ENCODE peak calls at places on chromosomes 12 and 14, in nine cellular contexts. I is dorsolateral prefrontal cortex; Y is fibroblast of gingiva; C is stimulated activated CD8-positive, alpha-beta memory T cell treated with anti-CD3 and anti-CD28 coated beads, Interleukin-7, amount 100 ng/mL, for 1 hour; R is right lobe of liver; J is AG08395; E is sciatic nerve; S is activated CD4-positive, alpha-beta T cell treated with anti-CD3 and anti-CD28 coated beads for 24 hours; N is SK-N-DZ. K is an unnamed sample.

GRCh38 chr14:100147181-100147631 is 12.2 kb downstream of the DEGS2 start:
- DNase-seq in I (no peak), Y (no peak), C (peak; percentile 38), R (no peak), J (no peak), E (no peak), S (peak; percentile 33), N (no peak), K (no peak)

GRCh38 chr14:65164068-65164824 is 61.9 kb upstream of the MAX start:
- DNase-seq in I (no peak), Y (peak; percentile 32), C (no peak), R (no peak), J (peak; percentile 57), E (no peak), S (peak; percentile 41), N (peak; percentile 59), K (no peak)

GRCh38 chr14:99559286-99559990 is 44.6 kb downstream of the CCDC85C start:
- DNase-seq in I (no peak), Y (no peak), C (no peak), R (no peak), J (no peak), E (no peak), S (no peak), N (no peak), K (no peak)

GRCh38 chr14:77372304-77372841 is 4.5 kb downstream of the TMED8 start:
- DNase-seq in I (no peak), Y (no peak), C (no peak), R (no peak), J (no peak), E (no peak), S (no peak), N (peak; percentile 7), K (no peak)

GRCh38 chr12:86710110-86710509 is 453.9 kb upstream of the MGAT4C start:
- DNase-seq in I (no peak), Y (peak; percentile 27), C (no peak), R (no peak), J (no peak), E (no peak), S (no peak), N (no peak), K (no peak)

GRCh38 chr14:70666364-70666691 is 24.6 kb downstream of the TTC9 start:
- DNase-seq in I (no peak), Y (no peak), C (no peak), R (no peak), J (no peak), E (no peak), S (no peak), N (no peak), K (no peak)

GRCh38 chr12:44375694-44376093 is 500.4 kb downstream of the NELL2 start:
- DNase-seq in I (no peak), Y (no peak), C (no peak), R (no peak), J (no peak), E (no peak), S (no peak), N (no peak), K (no peak)

GRCh38 chr12:70919597-70920035 is 922 bp downstream of the PTPRR start:
- DNase-seq in I (no peak), Y (peak; percentile 11), C (no peak), R (no peak), J (peak; percentile 9), E (no peak), S (no peak), N (peak; percentile 63), K (no peak)

GRCh38 chr12:46237381-46238045 is 31.3 kb downstream of the SLC38A1 start:
- DNase-seq in I (no peak), Y (no peak), C (no peak), R (no peak), J (no peak), E (no peak), S (no peak), N (no peak), K (no peak)

GRCh38 chr12:28868414-28868813 is 280.7 kb upstream of the FAR2 start:
- DNase-seq in I (no peak), Y (no peak), C (no peak), R (no peak), J (no peak), E (no peak), S (no peak), N (no peak), K (no peak)

GRCh38 chr12:47268501-47269459 is 189.0 kb upstream of the AMIGO2 start:
- DNase-seq in I (no peak), Y (no peak), C (no peak), R (no peak), J (no peak), E (no peak), S (no peak), N (no peak), K (no peak)